ENCODE peak calls at places on chromosome 1, in five cellular contexts. Y is stomach, H is IMR-90, D is endodermal cell, M is thyroid gland. I is an unnamed sample.

GRCh38 chr1:59083946-59084865 is 212.7 kb upstream of the FGGY start:
- DNase-seq in Y (no peak), D (peak; percentile 64), M (no peak), H (peak; percentile 41), I (no peak)

GRCh38 chr1:212606042-212606733 is 2.4 kb upstream of the ATF3 start:
- DNase-seq in Y (no peak), D (peak; percentile 72), H (no peak), M (peak; percentile 31), I (no peak)

GRCh38 chr1:16719571-16720402 is 20.5 kb upstream of the RNU1-4 start:
- DNase-seq in Y (peak; percentile 25), H (no peak), M (no peak), D (peak; percentile 31), I (no peak)

GRCh38 chr1:212110617-212111016 is 75.1 kb downstream of the DTL start:
- DNase-seq in M (peak; percentile 31), H (peak; percentile 22), Y (peak; percentile 59), D (no peak), I (no peak)

GRCh38 chr1:107251839-107252238 is 111.0 kb downstream of the NTNG1 start:
- DNase-seq in M (no peak), H (no peak), Y (no peak), D (no peak), I (no peak)

GRCh38 chr1:181777812-181778211 is 283.7 kb downstream of the ZNF648 start:
- DNase-seq in Y (no peak), M (no peak), D (no peak), H (no peak), I (no peak)

GRCh38 chr1:25174730-25175612 is 57.3 kb downstream of the SYF2 start:
- DNase-seq in D (no peak), M (peak; percentile 50), Y (no peak), H (no peak), I (no peak)

GRCh38 chr1:13749543-13750307 is 49.7 kb downstream of the PRDM2 start:
- DNase-seq in D (peak; percentile 85), M (peak; percentile 51), H (peak; percentile 36), Y (peak; percentile 67), I (no peak)

GRCh38 chr1:168488153-168488552 is 55.6 kb downstream of the XCL2 start:
- DNase-seq in M (no peak), H (peak; percentile 25), Y (peak; percentile 30), D (no peak), I (no peak)

GRCh38 chr1:31243451-31244286 is 4.0 kb upstream of the NKAIN1 start:
- DNase-seq in H (peak; percentile 19), M (no peak), D (no peak), Y (no peak), I (no peak)

DNA sequence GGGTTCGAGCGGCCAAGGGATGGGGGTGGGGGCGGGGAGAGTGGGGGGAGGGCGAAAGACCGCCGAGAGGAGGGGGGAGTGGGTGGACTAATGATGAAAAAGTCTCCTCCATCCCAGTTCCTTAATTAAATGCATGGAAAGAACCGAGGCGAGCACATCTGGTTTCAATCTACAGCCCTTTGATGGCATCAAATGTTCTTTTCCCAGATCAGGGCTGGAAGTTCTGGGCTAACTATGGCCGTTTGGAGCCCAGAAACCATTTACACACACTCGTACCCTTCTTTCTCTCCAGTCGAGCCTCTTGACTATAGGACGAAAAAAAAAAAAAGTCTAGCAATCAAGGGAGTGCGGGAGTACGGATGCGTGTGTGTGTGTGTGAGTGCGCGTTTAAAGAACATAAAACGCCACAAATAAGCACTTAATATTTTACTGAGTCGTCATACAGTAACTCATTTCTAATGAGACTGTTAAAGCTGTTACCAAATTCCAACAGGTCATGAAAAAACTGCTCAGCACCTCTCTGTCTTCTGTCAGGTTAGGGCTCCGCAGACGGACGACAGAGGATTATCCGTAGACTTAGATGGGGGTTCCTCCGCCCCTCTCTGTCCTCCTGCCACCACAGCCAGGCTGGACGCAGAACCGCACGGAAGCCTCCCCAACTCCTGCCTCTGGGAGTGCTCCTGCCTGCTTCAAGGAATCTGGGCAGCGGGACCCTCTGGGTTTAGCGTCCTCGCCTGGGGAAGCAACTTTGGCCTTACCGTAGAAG is 2.1 kb upstream of the PRRX1 start:
- DNase-seq in H (peak; percentile 53), Y (no peak), D (peak; percentile 80), M (no peak), I (no peak)
- TF ChIP-seq CTCF in H (peak; percentile 3), Y (no peak), D (no peak), M (no peak), I (no peak)

GRCh38 chr1:179817056-179817455 is 60.5 kb downstream of the TOR1AIP2 start:
- DNase-seq in Y (no peak), M (no peak), H (no peak), D (no peak), I (no peak)

GRCh38 chr1:179815642-179816041 is 62.0 kb downstream of the TOR1AIP2 start:
- DNase-seq in D (no peak), H (no peak), M (no peak), Y (no peak), I (no peak)

GRCh38 chr1:179818260-179818659 is 59.3 kb downstream of the TOR1AIP2 start:
- DNase-seq in H (no peak), D (no peak), M (no peak), Y (no peak), I (no peak)

GRCh38 chr1:179817789-179818188 is 59.8 kb downstream of the TOR1AIP2 start:
- DNase-seq in M (no peak), D (no peak), H (peak; percentile 53), Y (no peak), I (no peak)

DNA sequence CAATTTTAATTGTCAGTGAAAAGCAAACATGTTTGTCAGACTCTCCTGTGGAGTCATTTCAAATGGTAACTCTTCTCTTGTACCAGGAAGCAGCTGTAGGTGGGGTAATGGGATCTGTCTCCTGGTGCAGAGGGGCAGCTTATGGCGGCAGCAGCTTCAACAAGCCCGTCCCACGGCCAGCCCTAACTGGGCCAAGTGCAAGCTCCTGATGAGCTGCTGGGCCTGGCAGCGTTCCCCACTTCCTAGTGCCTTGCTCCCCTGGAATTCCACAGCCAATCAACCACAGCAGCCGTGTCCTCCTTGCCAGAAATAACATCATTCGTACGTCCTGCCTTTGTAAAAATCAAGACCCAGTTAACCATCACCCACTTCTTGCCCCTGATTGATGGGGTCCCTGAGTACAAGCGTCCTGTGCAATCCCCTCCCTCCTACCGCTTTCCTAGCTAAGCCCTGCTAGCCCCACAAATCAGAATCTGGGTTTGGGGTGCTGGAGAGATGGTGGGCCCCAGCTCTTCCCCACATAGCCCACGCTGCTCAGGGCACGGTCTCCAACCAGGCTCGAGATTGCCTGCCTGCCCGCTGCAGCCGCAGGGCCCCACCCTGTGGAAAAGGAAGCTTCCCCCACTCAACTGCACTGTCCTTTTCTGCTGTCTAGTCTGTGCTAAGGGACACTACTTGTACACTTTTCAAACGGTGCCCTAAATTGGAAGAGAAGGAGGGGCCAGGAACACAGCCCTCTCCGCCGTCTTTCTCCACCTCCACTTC is 61.2 kb downstream of the TOR1AIP2 start:
- DNase-seq in H (peak; percentile 21), D (no peak), M (peak; percentile 97), Y (no peak), I (no peak)
- H3K27ac ChIP-seq in H (no peak overlapping the region), D (no peak overlapping the region), M (peak overlapping the region; percentile 26), Y (no peak overlapping the region), I (no peak overlapping the region)

GRCh38 chr1:220768127-220768601 is 18.5 kb upstream of the MTARC1 start:
- DNase-seq in D (no peak), M (peak; percentile 32), Y (peak; percentile 62), H (no peak), I (no peak)
- TF ChIP-seq CTCF in D (peak; percentile 29), M (no peak), Y (no peak), H (no peak), I (no peak)

GRCh38 chr1:230222678-230223077 is 155.6 kb downstream of the GALNT2 start:
- DNase-seq in Y (no peak), H (no peak), D (no peak), M (no peak), I (no peak)

GRCh38 chr1:230226004-230226800 is 159.2 kb downstream of the GALNT2 start:
- DNase-seq in H (no peak), D (peak; percentile 45), Y (no peak), M (no peak), I (no peak)

GRCh38 chr1:230226814-230227213 is 159.8 kb downstream of the GALNT2 start:
- DNase-seq in D (no peak), Y (no peak), M (no peak), H (no peak), I (no peak)

GRCh38 chr1:230220907-230221306 is 153.9 kb downstream of the GALNT2 start:
- DNase-seq in H (no peak), D (no peak), Y (no peak), M (no peak), I (no peak)

DNA sequence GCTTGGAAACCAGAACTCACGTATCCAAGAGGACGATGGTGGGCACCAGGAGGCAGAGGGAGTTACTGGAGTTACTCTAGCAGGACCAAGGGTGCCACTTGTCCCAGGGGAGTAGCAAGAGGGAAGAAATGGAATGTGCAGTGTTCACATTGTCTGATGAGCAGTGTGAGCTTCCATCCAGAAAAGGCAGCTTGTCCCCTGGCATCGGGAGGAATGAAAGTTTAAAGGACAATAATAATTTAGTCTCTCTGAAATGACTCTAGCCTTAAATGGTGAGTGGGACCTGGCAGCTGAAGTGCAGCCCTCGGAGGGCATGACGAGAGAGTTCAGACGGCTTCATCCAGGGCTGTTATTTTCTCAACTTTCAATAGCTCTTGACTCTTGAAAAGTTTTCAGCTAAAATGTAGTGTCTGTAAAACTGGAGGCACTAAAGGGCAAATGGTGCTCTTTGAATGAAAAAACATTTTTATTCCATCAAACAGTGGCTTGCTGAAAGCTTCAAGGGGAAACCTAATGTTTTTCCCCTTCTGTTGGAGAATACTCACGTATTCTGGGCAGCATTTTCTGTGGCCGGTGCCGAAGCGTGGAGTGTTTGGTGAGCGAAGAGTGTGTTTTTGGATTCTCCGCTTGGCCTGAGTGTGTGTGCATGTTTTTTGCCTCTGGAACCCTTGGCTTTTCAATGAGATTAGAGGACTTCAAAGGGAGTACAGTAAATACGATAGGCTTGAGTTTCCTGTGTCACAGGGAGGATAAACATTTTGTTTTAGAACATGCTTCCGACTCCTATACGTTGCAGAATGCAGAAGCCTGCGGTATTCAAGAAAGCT is 157.3 kb downstream of the GALNT2 start:
- DNase-seq in H (no peak), D (no peak), M (peak; percentile 71), Y (no peak), I (no peak)
- H3K27ac ChIP-seq in H (no peak overlapping the region), D (no peak overlapping the region), M (peak overlapping the region; percentile 71), Y (peak overlapping the region; percentile 42), I (no peak overlapping the region)

GRCh38 chr1:71592646-71593274 is 511.9 kb upstream of the ZRANB2 start:
- DNase-seq in M (no peak), H (no peak), Y (no peak), D (no peak), I (no peak)

GRCh38 chr1:71589005-71589404 is 508.2 kb upstream of the ZRANB2 start:
- DNase-seq in D (no peak), M (no peak), Y (no peak), H (no peak), I (no peak)

GRCh38 chr1:71582673-71583072 is 501.8 kb upstream of the ZRANB2 start:
- DNase-seq in Y (no peak), M (no peak), D (no peak), H (no peak), I (no peak)

GRCh38 chr1:71586030-71586429 is 505.2 kb upstream of the ZRANB2 start:
- DNase-seq in M (no peak), H (no peak), Y (no peak), D (no peak), I (no peak)

GRCh38 chr1:71587961-71588360 is 507.1 kb upstream of the ZRANB2 start:
- DNase-seq in H (peak; percentile 47), Y (no peak), M (no peak), D (no peak), I (no peak)
- TF ChIP-seq CTCF in H (peak; percentile 58), Y (no peak), M (peak; percentile 59), D (peak; percentile 68), I (no peak)

GRCh38 chr1:159817276-159818041 is 9.2 kb upstream of the SLAMF8 start:
- DNase-seq in D (no peak), H (no peak), M (no peak), Y (no peak), I (no peak)
- H3K27ac ChIP-seq in D (no peak overlapping the region), H (no peak overlapping the region), M (no peak overlapping the region), Y (peak overlapping the region; percentile 59), I (peak overlapping the region; percentile 50)

I was measured in colonic mucosa.